ENCODE peak calls at places on chromosomes 13 and 19, in six cellular contexts. M is mammary epithelial cell, K is DND-41, T is OCI-LY7, R is SK-N-SH, C is A549. P is an unnamed sample.

GRCh38 chr19:19502808-19503602 is 12.3 kb downstream of the TSSK6 start:
- DNase-seq in M (no peak), K (no peak), T (no peak), R (no peak), C (no peak), P (no peak)

GRCh38 chr13:80157261-80157942 is 183.5 kb downstream of the SPRY2 start:
- DNase-seq in M (peak), K (no peak), T (no peak), R (no peak), C (no peak), P (no peak)

GRCh38 chr19:15780595-15781418 is 6.7 kb upstream of the OR10H5 start:
- DNase-seq in M (peak), K (no peak), T (no peak), R (no peak), C (no peak), P (no peak)

GRCh38 chr13:82717249-82717648 is 1165.0 kb downstream of the SLITRK1 start:
- DNase-seq in M (peak), K (no peak), T (no peak), R (no peak), C (no peak), P (no peak)

GRCh38 chr13:112687836-112688559 is 1.8 kb upstream of the ATP11A start:
- DNase-seq in M (no peak), K (no peak), T (no peak), R (no peak), C (no peak), P (no peak)

GRCh38 chr19:19463348-19464117 is 51.8 kb downstream of the TSSK6 start:
- DNase-seq in M (no peak), K (no peak), T (no peak), R (no peak), C (no peak), P (no peak)

GRCh38 chr19:11356676-11357550 is 1.7 kb downstream of the PLPPR2 start:
- DNase-seq in M (no peak), K (no peak), T (no peak), R (peak), C (no peak), P (no peak)

GRCh38 chr13:76500894-76501293 is 385.3 kb downstream of the KCTD12 start:
- DNase-seq in M (no peak), K (no peak), T (no peak), R (no peak), C (no peak), P (no peak)

GRCh38 chr13:109396266-109396665 is 390.1 kb downstream of the IRS2 start:
- DNase-seq in M (no peak), K (no peak), T (no peak), R (no peak), C (no peak), P (no peak)

GRCh38 chr13:88526186-88526852 is 855.1 kb downstream of the SLITRK5 start:
- DNase-seq in M (no peak), K (no peak), T (no peak), R (no peak), C (no peak), P (peak)

GRCh38 chr13:50116430-50116973 is 101.3 kb downstream of the KCNRG start:
- DNase-seq in M (peak), K (no peak), T (no peak), R (no peak), C (no peak), P (no peak)

GRCh38 chr19:48683349-48683748 is 10.5 kb upstream of the NTN5 start:
- DNase-seq in M (no peak), K (no peak), T (peak), R (no peak), C (no peak), P (no peak)

GRCh38 chr13:97548736-97549135 is 114.8 kb downstream of the RAP2A start:
- DNase-seq in M (no peak), K (no peak), T (no peak), R (no peak), C (no peak), P (no peak)

GRCh38 chr19:4350111-4350510 is 6.7 kb downstream of the MPND start:
- DNase-seq in M (no peak), K (no peak), T (no peak), R (no peak), C (no peak), P (no peak)

GRCh38 chr19:32627714-32628253 is 46.8 kb downstream of the PDCD5 start:
- DNase-seq in M (no peak), K (no peak), T (no peak), R (peak), C (no peak), P (no peak)

GRCh38 chr19:41328157-41328817 is 18.3 kb downstream of the CCDC97 start:
- DNase-seq in M (no peak), K (no peak), T (no peak), R (no peak), C (no peak), P (no peak)

GRCh38 chr13:99376132-99376531 is 68.9 kb upstream of the GPR183 start:
- DNase-seq in M (no peak), K (no peak), T (peak), R (no peak), C (no peak), P (no peak)

GRCh38 chr13:40371531-40372125 is 294.8 kb downstream of the FOXO1 start:
- DNase-seq in M (no peak), K (no peak), T (no peak), R (no peak), C (no peak), P (no peak)

GRCh38 chr19:46574533-46574932 is 26.6 kb upstream of the CALM3 start:
- DNase-seq in M (no peak), K (peak), T (no peak), R (peak), C (no peak), P (peak)

GRCh38 chr13:42593719-42594012 is 19.7 kb downstream of the TNFSF11 start:
- DNase-seq in M (no peak), K (no peak), T (no peak), R (no peak), C (no peak), P (no peak)

GRCh38 chr13:24148414-24149305 is 11.9 kb upstream of the SPATA13 start:
- DNase-seq in M (peak), K (no peak), T (no peak), R (no peak), C (peak), P (no peak)

GRCh38 chr13:43908156-43909126 is 28.7 kb downstream of the LACC1 start:
- DNase-seq in M (peak), K (peak), T (peak), R (peak), C (peak), P (peak)

GRCh38 chr13:61247149-61247936 is 168.3 kb downstream of the PCDH20 start:
- DNase-seq in M (no peak), K (peak), T (no peak), R (no peak), C (no peak), P (peak)

GRCh38 chr13:99308481-99309087 is 1.4 kb upstream of the GPR183 start:
- DNase-seq in M (no peak), K (no peak), T (no peak), R (no peak), C (no peak), P (no peak)

GRCh38 chr13:91719033-91719432 is 320.6 kb downstream of the GPC5 start:
- DNase-seq in M (no peak), K (no peak), T (no peak), R (no peak), C (no peak), P (no peak)

GRCh38 chr13:46184277-46184699 is 2.3 kb upstream of the LCP1 start:
- DNase-seq in M (no peak), K (peak), T (peak), R (peak), C (peak), P (peak)

GRCh38 chr13:104779311-104779710 is 1713.1 kb upstream of the SLC10A2 start:
- DNase-seq in M (no peak), K (peak), T (no peak), R (no peak), C (no peak), P (peak)

GRCh38 chr19:38555200-38555599 is 62.6 kb downstream of the MAP4K1 start:
- DNase-seq in M (no peak), K (no peak), T (no peak), R (no peak), C (no peak), P (no peak)

GRCh38 chr19:38559428-38560401 is 58.0 kb downstream of the MAP4K1 start:
- DNase-seq in M (peak), K (no peak), T (peak), R (no peak), C (no peak), P (no peak)

GRCh38 chr19:38554676-38555141 is 63.0 kb downstream of the MAP4K1 start:
- DNase-seq in M (no peak), K (no peak), T (no peak), R (no peak), C (no peak), P (no peak)

GRCh38 chr19:38557205-38557799 is 60.5 kb downstream of the MAP4K1 start:
- DNase-seq in M (no peak), K (no peak), T (peak), R (no peak), C (no peak), P (no peak)

DNA sequence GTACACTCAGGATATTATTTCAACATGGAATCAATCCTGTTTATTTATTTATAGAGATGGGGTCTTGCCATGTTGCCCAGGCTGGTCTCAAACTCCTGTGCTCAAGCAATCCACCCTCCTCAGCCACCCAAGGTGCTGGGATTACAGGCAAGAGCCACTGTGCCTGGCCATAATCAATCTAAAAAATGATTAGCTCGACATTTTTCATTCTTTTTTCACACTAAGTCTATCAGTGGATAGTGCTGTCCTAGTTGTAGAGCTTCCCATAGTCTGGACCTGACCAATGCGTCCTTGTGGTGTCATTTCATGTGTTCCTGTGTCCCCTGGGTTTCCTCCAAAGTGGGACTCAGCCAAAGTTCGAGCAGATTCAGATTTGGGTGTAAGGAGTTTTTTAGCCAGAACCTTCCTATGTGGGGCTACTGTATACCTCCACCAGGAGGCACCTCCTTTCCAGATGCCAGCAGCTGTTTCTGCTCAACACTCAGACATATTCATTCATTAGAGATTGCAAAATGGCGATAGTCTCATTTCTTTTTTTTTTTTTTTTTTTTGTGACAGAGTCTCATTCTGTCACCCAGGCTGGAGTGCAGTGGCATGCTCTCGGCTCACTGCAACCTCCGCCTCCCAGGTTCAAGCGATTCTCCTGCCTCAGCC is 61.1 kb downstream of the MAP4K1 start:
- DNase-seq in M (peak), K (no peak), T (peak), R (no peak), C (no peak), P (no peak)
- TF ChIP-seq CTCF in M (peak), K (no peak), T (peak), R (no peak), C (peak), P (peak)

DNA sequence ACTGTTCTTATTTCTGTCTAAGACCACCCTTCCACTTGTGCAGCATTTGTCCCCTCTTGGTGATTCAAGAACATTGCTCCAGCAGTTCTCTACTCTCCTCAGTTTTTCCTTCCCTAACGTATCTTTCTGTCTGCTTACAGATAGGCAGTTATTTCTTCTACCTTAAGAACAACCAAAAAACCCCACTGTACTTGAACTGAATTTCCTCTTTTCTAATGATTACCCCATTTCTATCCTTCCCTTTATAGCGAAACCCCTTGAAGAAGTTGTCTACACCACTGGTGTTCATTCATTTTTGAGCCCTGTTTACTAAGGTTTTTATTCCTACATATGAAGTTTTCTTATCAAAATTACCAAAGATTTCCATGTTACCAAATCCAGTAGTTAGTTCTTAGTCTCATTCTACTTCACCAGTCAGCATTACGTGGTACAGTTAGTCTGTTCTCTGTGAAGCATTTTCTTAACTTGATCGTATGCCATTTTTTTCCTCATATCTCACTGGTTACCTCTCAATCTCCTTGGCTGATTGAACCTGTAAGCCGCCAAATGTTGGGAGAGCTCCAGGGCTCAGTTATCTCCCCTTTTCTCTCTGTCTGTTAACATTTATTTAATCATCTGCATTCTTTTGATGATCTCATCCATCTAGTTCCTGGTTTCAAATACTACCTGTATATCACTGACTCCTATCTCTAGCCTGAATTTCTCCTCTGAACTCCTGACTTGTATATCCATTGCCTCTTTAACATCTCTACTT is 9.0 kb downstream of the LSM14A start:
- DNase-seq in M (no peak), K (no peak), T (no peak), R (no peak), C (no peak), P (no peak)
- H3K4me2 ChIP-seq in M (no peak), K (no peak), T (no peak), R (no peak), C (peak), P (no peak)

DNA sequence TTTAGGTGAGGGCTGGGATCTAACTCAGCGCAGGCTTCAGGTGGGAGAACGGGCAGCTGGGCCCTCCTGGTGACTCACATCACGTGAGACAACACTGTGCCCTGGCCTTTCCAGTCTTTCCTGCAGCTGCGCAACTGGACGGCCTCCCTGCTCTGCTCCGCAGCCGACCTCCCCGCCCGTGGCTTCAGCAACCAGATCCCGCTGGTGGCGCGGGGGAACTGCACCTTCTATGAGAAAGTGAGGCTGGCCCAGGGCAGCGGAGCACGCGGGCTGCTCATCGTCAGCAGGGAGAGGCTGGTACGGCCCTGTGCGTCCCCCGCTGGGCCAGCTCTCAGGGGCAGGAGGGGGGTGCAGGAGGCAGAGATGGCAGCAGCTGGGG is 8.8 kb downstream of the SPPL2B start:
- DNase-seq in M (no peak), K (peak), T (no peak), R (peak), C (no peak), P (peak)
- TF ChIP-seq CTCF in M (no peak), K (peak), T (peak), R (no peak), C (no peak), P (peak)

GRCh38 chr13:75368167-75368566 is 113.8 kb downstream of the TBC1D4 start:
- DNase-seq in M (peak), K (no peak), T (no peak), R (no peak), C (no peak), P (no peak)
- H3K4me2 ChIP-seq in M (peak), K (no peak), T (no peak), R (peak), C (no peak), P (no peak)

GRCh38 chr19:39217094-39217493 is 13.0 kb upstream of the SYCN start:
- DNase-seq in M (no peak), K (no peak), T (no peak), R (no peak), C (no peak), P (no peak)

GRCh38 chr19:39209196-39209595 is 5.1 kb upstream of the SYCN start:
- DNase-seq in M (no peak), K (no peak), T (no peak), R (no peak), C (no peak), P (no peak)

GRCh38 chr19:39211731-39212376 is 7.8 kb upstream of the SYCN start:
- DNase-seq in M (no peak), K (no peak), T (no peak), R (peak), C (no peak), P (no peak)

GRCh38 chr19:39208175-39208795 is 4.2 kb upstream of the SYCN start:
- DNase-seq in M (no peak), K (no peak), T (no peak), R (no peak), C (no peak), P (no peak)

GRCh38 chr19:39212377-39212742 is 8.3 kb upstream of the SYCN start:
- DNase-seq in M (no peak), K (peak), T (peak), R (peak), C (no peak), P (peak)
- TF ChIP-seq CTCF in M (peak), K (peak), T (peak), R (peak), C (peak), P (peak)